ENCODE peak calls at places on chromosomes 7 and 10, in eight cellular contexts. Z is activated CD4-positive, alpha-beta T cell treated with anti-CD3 and anti-CD28 coated beads, Interleukin-2, amount 50 U/mL, for 4 hours; P is T-helper 1 cell; E is IMR-90; G is M059J; C is stimulated activated CD4-positive, alpha-beta T cell treated with anti-CD3 and anti-CD28 coated beads, Interleukin-1b, Interleukin-23, amount 100 ng/mL, for 1 hour; N is right cardiac atrium; Y is NCI-H524. M is an unnamed sample.

GRCh38 chr7:133408212-133408611 is 155.3 kb downstream of the EXOC4 start:
- DNase-seq in Z (no peak), P (no peak), E (no peak), G (no peak), C (no peak), N (no peak), Y (no peak), M (no peak)

GRCh38 chr10:104277785-104278184 is 8.8 kb downstream of the GSTO2 start:
- DNase-seq in Z (no peak), P (no peak), E (no peak), G (no peak), C (no peak), N (no peak), Y (no peak), M (no peak)

GRCh38 chr7:22357311-22358175 is 589 bp upstream of the RAPGEF5 start:
- DNase-seq in Z (no peak), P (no peak), E (peak), G (peak), C (no peak), N (peak), Y (no peak), M (no peak)

GRCh38 chr10:62183442-62183841 is 85.2 kb downstream of the RTKN2 start:
- DNase-seq in Z (no peak), P (peak), E (no peak), G (no peak), C (no peak), N (no peak), Y (no peak), M (no peak)

GRCh38 chr7:137135654-137136350 is 207.7 kb downstream of the PTN start:
- DNase-seq in Z (no peak), P (no peak), E (peak), G (peak), C (no peak), N (no peak), Y (no peak), M (no peak)

GRCh38 chr7:43577485-43577951 is 5.4 kb upstream of the STK17A start:
- DNase-seq in Z (no peak), P (no peak), E (peak), G (no peak), C (no peak), N (no peak), Y (no peak), M (no peak)

GRCh38 chr7:96120856-96121255 is 201.0 kb downstream of the SLC25A13 start:
- DNase-seq in Z (no peak), P (no peak), E (no peak), G (no peak), C (no peak), N (no peak), Y (no peak), M (no peak)

GRCh38 chr7:132261296-132261695 is 315.0 kb downstream of the PLXNA4 start:
- DNase-seq in Z (no peak), P (no peak), E (no peak), G (no peak), C (no peak), N (no peak), Y (no peak), M (no peak)

GRCh38 chr10:22518167-22518724 is 172.9 kb downstream of the SPAG6 start:
- DNase-seq in Z (no peak), P (no peak), E (no peak), G (no peak), C (no peak), N (no peak), Y (no peak), M (no peak)

GRCh38 chr10:74558897-74559296 is 267.5 kb upstream of the KAT6B start:
- DNase-seq in Z (no peak), P (no peak), E (no peak), G (no peak), C (no peak), N (no peak), Y (no peak), M (no peak)

GRCh38 chr10:4283841-4284610 is 499.0 kb upstream of the KLF6 start:
- DNase-seq in Z (no peak), P (no peak), E (peak), G (peak), C (no peak), N (peak), Y (no peak), M (no peak)